ENCODE peak calls at places on chromosomes 12 and 14, in nine cellular contexts. Y, O, R, I, P, M, S, D and N are unnamed samples.

GRCh38 chr14:42424501-42424900 is 817.8 kb downstream of the LRFN5 start:
- DNase-seq in M (no peak), P (no peak), D (no peak), R (no peak), O (no peak), Y (no peak), I (no peak), S (no peak), N (no peak)

GRCh38 chr12:561908-562593 is 101.2 kb downstream of the NINJ2 start:
- DNase-seq in R (no peak), O (no peak), D (peak), Y (no peak), P (no peak), S (no peak), I (no peak), M (no peak), N (no peak)

GRCh38 chr12:4892418-4892817 is 17.3 kb upstream of the KCNA1 start:
- DNase-seq in Y (no peak), O (no peak), R (no peak), P (no peak), S (no peak), M (no peak), D (no peak), I (no peak), N (no peak)

GRCh38 chr12:12072064-12072760 is 1.5 kb downstream of the BCL2L14 start:
- DNase-seq in R (no peak), O (no peak), Y (peak), M (peak), P (peak), D (peak), I (peak), S (peak), N (peak)

GRCh38 chr14:96916751-96917150 is 119.6 kb downstream of the VRK1 start:
- DNase-seq in M (no peak), I (no peak), D (no peak), R (no peak), O (no peak), S (no peak), P (no peak), Y (no peak), N (no peak)

GRCh38 chr14:101360045-101360931 is 201.0 kb upstream of the DIO3 start:
- DNase-seq in P (no peak), M (no peak), Y (no peak), D (peak), S (peak), O (no peak), R (no peak), I (no peak), N (no peak)

GRCh38 chr12:130872179-130873096 is 572 bp downstream of the RAN start:
- DNase-seq in Y (no peak), R (no peak), I (peak), O (no peak), S (peak), P (peak), M (peak), D (peak), N (peak)

GRCh38 chr14:104710071-104710735 is 13.8 kb upstream of the ADSS1 start:
- DNase-seq in D (no peak), S (no peak), Y (no peak), P (no peak), R (no peak), M (no peak), I (no peak), O (no peak), N (no peak)

GRCh38 chr14:100722367-100722766 is 4.3 kb upstream of the DLK1 start:
- DNase-seq in S (no peak), I (no peak), Y (no peak), R (no peak), M (no peak), D (no peak), P (no peak), O (no peak), N (no peak)

GRCh38 chr12:45729233-45730115 is at the start of gene ARID2:
- DNase-seq in P (peak), O (peak), S (peak), I (peak), R (no peak), Y (peak), D (peak), M (peak), N (peak)

GRCh38 chr12:76025601-76026575 is 5.7 kb downstream of the PHLDA1 start:
- DNase-seq in Y (peak), P (no peak), O (peak), D (no peak), R (no peak), I (no peak), S (no peak), M (no peak), N (no peak)

GRCh38 chr12:102300824-102301461 is 103.3 kb upstream of the PMCH start:
- DNase-seq in D (no peak), M (peak), R (peak), I (no peak), O (peak), S (peak), Y (peak), P (no peak), N (no peak)

GRCh38 chr12:45727994-45728624 is 1.4 kb upstream of the ARID2 start:
- DNase-seq in M (no peak), D (no peak), O (peak), P (no peak), S (no peak), R (no peak), Y (peak), I (no peak), N (no peak)

GRCh38 chr14:90489916-90490726 is 93.3 kb downstream of the CALM1 start:
- DNase-seq in S (no peak), M (no peak), P (no peak), Y (no peak), I (no peak), R (no peak), O (no peak), D (no peak), N (no peak)

GRCh38 chr12:76032043-76032981 is 736 bp upstream of the PHLDA1 start:
- DNase-seq in D (peak), I (no peak), M (peak), P (no peak), O (peak), R (no peak), S (peak), Y (peak), N (peak)

GRCh38 chr14:81555051-81555450 is 21.4 kb upstream of the SEL1L start:
- DNase-seq in O (no peak), I (no peak), Y (no peak), D (no peak), S (no peak), M (no peak), R (no peak), P (no peak), N (no peak)

GRCh38 chr14:103130965-103131364 is 7.7 kb downstream of the TNFAIP2 start:
- DNase-seq in Y (no peak), P (no peak), I (no peak), D (no peak), R (peak), M (no peak), O (no peak), S (no peak), N (no peak)

GRCh38 chr12:53344824-53345485 is 8.8 kb upstream of the SP7 start:
- DNase-seq in O (peak), S (peak), I (peak), Y (peak), R (no peak), M (peak), P (peak), D (peak), N (peak)

GRCh38 chr12:116236148-116236731 is 41.3 kb downstream of the MED13L start:
- DNase-seq in R (peak), Y (peak), I (peak), P (peak), D (no peak), O (peak), M (peak), S (peak), N (peak)

GRCh38 chr12:9143137-9143536 is 27.4 kb upstream of the A2M start:
- DNase-seq in P (no peak), M (no peak), I (no peak), D (no peak), Y (no peak), S (no peak), O (no peak), R (no peak), N (no peak)

GRCh38 chr12:63064080-63064479 is 86.9 kb downstream of the AVPR1A start:
- DNase-seq in D (no peak), I (no peak), S (no peak), P (no peak), O (no peak), M (no peak), Y (no peak), R (no peak), N (no peak)

GRCh38 chr12:72433298-72433697 is 161.1 kb downstream of the TRHDE start:
- DNase-seq in R (no peak), I (no peak), O (no peak), S (no peak), M (no peak), Y (no peak), P (no peak), D (no peak), N (no peak)

GRCh38 chr12:4685317-4685716 is 34.9 kb upstream of the GALNT8 start:
- DNase-seq in D (no peak), M (no peak), S (no peak), I (no peak), O (no peak), R (no peak), Y (no peak), P (no peak), N (no peak)

GRCh38 chr14:64421166-64421565 is 33.0 kb downstream of the MTHFD1 start:
- DNase-seq in R (peak), I (no peak), D (no peak), P (no peak), M (no peak), S (no peak), O (peak), Y (no peak), N (no peak)

GRCh38 chr14:92471919-92472318 is 41.7 kb upstream of the RIN3 start:
- DNase-seq in S (no peak), R (peak), M (no peak), P (no peak), O (peak), D (no peak), Y (no peak), I (no peak), N (no peak)

GRCh38 chr14:103190731-103191130 is 67.5 kb downstream of the TNFAIP2 start:
- DNase-seq in I (no peak), D (no peak), M (peak), R (no peak), Y (no peak), P (no peak), S (no peak), O (no peak), N (no peak)

GRCh38 chr12:121964813-121965643 is 46.6 kb downstream of the CFAP251 start:
- DNase-seq in M (no peak), P (no peak), O (no peak), S (no peak), I (no peak), Y (no peak), D (no peak), R (peak), N (no peak)

GRCh38 chr12:2543801-2544200 is 251.0 kb upstream of the FKBP4 start:
- DNase-seq in M (peak), D (no peak), P (no peak), S (no peak), I (no peak), Y (no peak), R (no peak), O (no peak), N (peak)

GRCh38 chr14:68738559-68738958 is 54.3 kb downstream of the ZFP36L1 start:
- DNase-seq in I (no peak), R (no peak), O (no peak), S (no peak), Y (no peak), M (no peak), P (no peak), D (no peak), N (no peak)